ENCODE peak calls at places on chromosomes 11 and 22, in five cellular contexts. One of them, this sample, is unnamed.
A peak's percentile ranks its signal among the peaks of the same experiment; 100 is the strongest.

GRCh38 chr22:35422936-35423335 is 23.0 kb downstream of the MCM5 start:
- DNase-seq in HT-29: no peak
- DNase-seq in NCI-H1694: no peak
- DNase-seq in GM13977: no peak
- DNase-seq in Jurkat, Clone E6-1: no peak
- DNase-seq in this sample: no peak

GRCh38 chr11:957201-957920 is 31.7 kb downstream of the AP2A2 start:
- DNase-seq in GM13977: no peak
- DNase-seq in NCI-H1694: no peak
- DNase-seq in HT-29: no peak
- DNase-seq in Jurkat, Clone E6-1: no peak
- DNase-seq in this sample: no peak

GRCh38 chr11:111499483-111499882 is 12.7 kb downstream of the BTG4 start:
- DNase-seq in NCI-H1694: no peak
- DNase-seq in Jurkat, Clone E6-1: no peak
- DNase-seq in GM13977: no peak
- DNase-seq in HT-29: no peak
- DNase-seq in this sample: no peak

GRCh38 chr11:81772161-81772560 is 961.5 kb downstream of the FAM181B start:
- DNase-seq in HT-29: no peak
- DNase-seq in Jurkat, Clone E6-1: no peak
- DNase-seq in GM13977: no peak
- DNase-seq in NCI-H1694: peak; percentile 29
- DNase-seq in this sample: no peak

GRCh38 chr11:44192015-44192380 is 96.5 kb downstream of the EXT2 start:
- DNase-seq in HT-29: no peak
- DNase-seq in GM13977: no peak
- DNase-seq in NCI-H1694: no peak
- DNase-seq in Jurkat, Clone E6-1: no peak
- DNase-seq in this sample: no peak

GRCh38 chr22:24164823-24165379 is 16.4 kb upstream of the SUSD2 start:
- DNase-seq in Jurkat, Clone E6-1: no peak
- DNase-seq in HT-29: no peak
- DNase-seq in NCI-H1694: peak; percentile 21
- DNase-seq in GM13977: no peak
- DNase-seq in this sample: no peak

GRCh38 chr22:48331691-48332220 is 1495.9 kb downstream of the BRD1 start:
- DNase-seq in NCI-H1694: no peak
- DNase-seq in Jurkat, Clone E6-1: no peak
- DNase-seq in HT-29: no peak
- DNase-seq in GM13977: no peak
- DNase-seq in this sample: no peak

GRCh38 chr11:122910775-122911174 is 28.2 kb downstream of the JHY start:
- DNase-seq in GM13977: peak; percentile 17
- DNase-seq in HT-29: peak; percentile 65
- DNase-seq in NCI-H1694: no peak
- DNase-seq in Jurkat, Clone E6-1: peak; percentile 28
- DNase-seq in this sample: peak; percentile 13

GRCh38 chr11:122822241-122822640 is 16.1 kb upstream of the CRTAM start:
- DNase-seq in GM13977: no peak
- DNase-seq in Jurkat, Clone E6-1: no peak
- DNase-seq in NCI-H1694: no peak
- DNase-seq in HT-29: no peak
- DNase-seq in this sample: no peak

GRCh38 chr11:135008001-135008405 is 596.0 kb upstream of the B3GAT1 start:
- DNase-seq in NCI-H1694: peak; percentile 27
- DNase-seq in GM13977: no peak
- DNase-seq in HT-29: no peak
- DNase-seq in Jurkat, Clone E6-1: no peak
- DNase-seq in this sample: no peak

GRCh38 chr11:118896921-118897591 is 13.4 kb downstream of the CXCR5 start:
- DNase-seq in NCI-H1694: no peak
- DNase-seq in HT-29: no peak
- DNase-seq in GM13977: no peak
- DNase-seq in Jurkat, Clone E6-1: no peak
- DNase-seq in this sample: no peak

GRCh38 chr22:23243006-23243573 is 62.8 kb downstream of the BCR start:
- DNase-seq in Jurkat, Clone E6-1: peak; percentile 87
- DNase-seq in NCI-H1694: no peak
- DNase-seq in GM13977: peak; percentile 74
- DNase-seq in HT-29: no peak
- DNase-seq in this sample: peak; percentile 60

GRCh38 chr11:1377231-1377780 is 12.4 kb upstream of the BRSK2 start:
- DNase-seq in Jurkat, Clone E6-1: no peak
- DNase-seq in HT-29: no peak
- DNase-seq in GM13977: no peak
- DNase-seq in NCI-H1694: no peak
- DNase-seq in this sample: no peak

GRCh38 chr11:126080206-126080941 is 17.7 kb upstream of the CDON start:
- DNase-seq in NCI-H1694: no peak
- DNase-seq in GM13977: no peak
- DNase-seq in Jurkat, Clone E6-1: no peak
- DNase-seq in HT-29: no peak
- DNase-seq in this sample: no peak

GRCh38 chr22:17412232-17412631 is 43.0 kb downstream of the CECR2 start:
- DNase-seq in NCI-H1694: no peak
- DNase-seq in GM13977: no peak
- DNase-seq in Jurkat, Clone E6-1: no peak
- DNase-seq in HT-29: no peak
- DNase-seq in this sample: no peak

GRCh38 chr22:23192133-23192532 is 11.8 kb downstream of the BCR start:
- DNase-seq in HT-29: no peak
- DNase-seq in NCI-H1694: no peak
- DNase-seq in Jurkat, Clone E6-1: no peak
- DNase-seq in GM13977: no peak
- DNase-seq in this sample: no peak